ENCODE peak calls at places on chromosome 21, in four cellular contexts. One of them, this sample, is unnamed.

GRCh38 chr21:35933466-35933865 is 126.9 kb downstream of the SETD4 start:
- DNase-seq in stimulated activated CD8-positive, alpha-beta memory T cell treated with anti-CD3 and anti-CD28 coated beads, Interleukin-4, amount 100 ng/mL, for 4 hours: no peak
- DNase-seq in T1000: peak
- DNase-seq in HCEC 1CT: peak
- DNase-seq in this sample: peak

GRCh38 chr21:42340187-42340586 is 10.6 kb downstream of the TFF2 start:
- DNase-seq in stimulated activated CD8-positive, alpha-beta memory T cell treated with anti-CD3 and anti-CD28 coated beads, Interleukin-4, amount 100 ng/mL, for 4 hours: no peak
- DNase-seq in T1000: no peak
- DNase-seq in HCEC 1CT: no peak
- DNase-seq in this sample: peak

GRCh38 chr21:29189358-29189757 is 58.9 kb downstream of the MAP3K7CL start:
- DNase-seq in stimulated activated CD8-positive, alpha-beta memory T cell treated with anti-CD3 and anti-CD28 coated beads, Interleukin-4, amount 100 ng/mL, for 4 hours: no peak
- DNase-seq in T1000: no peak
- DNase-seq in HCEC 1CT: peak
- DNase-seq in this sample: no peak

GRCh38 chr21:36665806-36666205 is 33.1 kb upstream of the SIM2 start:
- DNase-seq in stimulated activated CD8-positive, alpha-beta memory T cell treated with anti-CD3 and anti-CD28 coated beads, Interleukin-4, amount 100 ng/mL, for 4 hours: no peak
- DNase-seq in T1000: no peak
- DNase-seq in HCEC 1CT: no peak
- DNase-seq in this sample: no peak

GRCh38 chr21:36861924-36862323 is 104.5 kb downstream of the HLCS start:
- DNase-seq in stimulated activated CD8-positive, alpha-beta memory T cell treated with anti-CD3 and anti-CD28 coated beads, Interleukin-4, amount 100 ng/mL, for 4 hours: no peak
- DNase-seq in T1000: no peak
- DNase-seq in HCEC 1CT: no peak
- DNase-seq in this sample: no peak

GRCh38 chr21:45102391-45102932 is 28.1 kb downstream of the ADARB1 start:
- DNase-seq in stimulated activated CD8-positive, alpha-beta memory T cell treated with anti-CD3 and anti-CD28 coated beads, Interleukin-4, amount 100 ng/mL, for 4 hours: no peak
- DNase-seq in T1000: no peak
- DNase-seq in HCEC 1CT: peak
- DNase-seq in this sample: peak

GRCh38 chr21:35854281-35854680 is 206.0 kb downstream of the SETD4 start:
- DNase-seq in stimulated activated CD8-positive, alpha-beta memory T cell treated with anti-CD3 and anti-CD28 coated beads, Interleukin-4, amount 100 ng/mL, for 4 hours: no peak
- DNase-seq in T1000: no peak
- DNase-seq in HCEC 1CT: no peak
- DNase-seq in this sample: no peak

GRCh38 chr21:41786521-41786987 is 19.7 kb upstream of the RIPK4 start:
- DNase-seq in stimulated activated CD8-positive, alpha-beta memory T cell treated with anti-CD3 and anti-CD28 coated beads, Interleukin-4, amount 100 ng/mL, for 4 hours: no peak
- DNase-seq in T1000: peak
- DNase-seq in HCEC 1CT: no peak
- DNase-seq in this sample: peak

GRCh38 chr21:26153758-26154157 is 16.8 kb downstream of the APP start:
- DNase-seq in stimulated activated CD8-positive, alpha-beta memory T cell treated with anti-CD3 and anti-CD28 coated beads, Interleukin-4, amount 100 ng/mL, for 4 hours: no peak
- DNase-seq in T1000: no peak
- DNase-seq in HCEC 1CT: no peak
- DNase-seq in this sample: no peak

GRCh38 chr21:16082038-16082816 is 352.4 kb downstream of the USP25 start:
- DNase-seq in stimulated activated CD8-positive, alpha-beta memory T cell treated with anti-CD3 and anti-CD28 coated beads, Interleukin-4, amount 100 ng/mL, for 4 hours: no peak
- DNase-seq in T1000: no peak
- DNase-seq in HCEC 1CT: peak
- DNase-seq in this sample: no peak

GRCh38 chr21:44035244-44035643 is 23.1 kb downstream of the TRAPPC10 start:
- DNase-seq in stimulated activated CD8-positive, alpha-beta memory T cell treated with anti-CD3 and anti-CD28 coated beads, Interleukin-4, amount 100 ng/mL, for 4 hours: no peak
- DNase-seq in T1000: no peak
- DNase-seq in HCEC 1CT: no peak
- DNase-seq in this sample: no peak

GRCh38 chr21:43731476-43731875 is 12.5 kb downstream of the PDXK start:
- DNase-seq in stimulated activated CD8-positive, alpha-beta memory T cell treated with anti-CD3 and anti-CD28 coated beads, Interleukin-4, amount 100 ng/mL, for 4 hours: no peak
- DNase-seq in T1000: no peak
- DNase-seq in HCEC 1CT: no peak
- DNase-seq in this sample: no peak

GRCh38 chr21:34730756-34731445 is 62.1 kb downstream of the CLIC6 start:
- DNase-seq in stimulated activated CD8-positive, alpha-beta memory T cell treated with anti-CD3 and anti-CD28 coated beads, Interleukin-4, amount 100 ng/mL, for 4 hours: no peak
- DNase-seq in T1000: no peak
- DNase-seq in HCEC 1CT: no peak
- DNase-seq in this sample: no peak

GRCh38 chr21:22842875-22843274 is 1844.7 kb downstream of the NCAM2 start:
- DNase-seq in stimulated activated CD8-positive, alpha-beta memory T cell treated with anti-CD3 and anti-CD28 coated beads, Interleukin-4, amount 100 ng/mL, for 4 hours: no peak
- DNase-seq in T1000: no peak
- DNase-seq in HCEC 1CT: no peak
- DNase-seq in this sample: no peak

GRCh38 chr21:41483973-41484372 is 24.0 kb downstream of the TMPRSS2 start:
- DNase-seq in stimulated activated CD8-positive, alpha-beta memory T cell treated with anti-CD3 and anti-CD28 coated beads, Interleukin-4, amount 100 ng/mL, for 4 hours: no peak
- DNase-seq in T1000: no peak
- DNase-seq in HCEC 1CT: no peak
- DNase-seq in this sample: no peak

GRCh38 chr21:46096997-46097825 is 701 bp upstream of the COL6A2 start:
- DNase-seq in stimulated activated CD8-positive, alpha-beta memory T cell treated with anti-CD3 and anti-CD28 coated beads, Interleukin-4, amount 100 ng/mL, for 4 hours: no peak
- DNase-seq in T1000: no peak
- DNase-seq in HCEC 1CT: no peak
- DNase-seq in this sample: no peak

GRCh38 chr21:41611966-41612606 is 104.1 kb upstream of the TMPRSS2 start:
- DNase-seq in stimulated activated CD8-positive, alpha-beta memory T cell treated with anti-CD3 and anti-CD28 coated beads, Interleukin-4, amount 100 ng/mL, for 4 hours: no peak
- DNase-seq in T1000: no peak
- DNase-seq in HCEC 1CT: no peak
- DNase-seq in this sample: no peak

GRCh38 chr21:18411565-18411964 is 8.0 kb upstream of the TMPRSS15 start:
- DNase-seq in stimulated activated CD8-positive, alpha-beta memory T cell treated with anti-CD3 and anti-CD28 coated beads, Interleukin-4, amount 100 ng/mL, for 4 hours: no peak
- DNase-seq in T1000: no peak
- DNase-seq in HCEC 1CT: no peak
- DNase-seq in this sample: no peak

GRCh38 chr21:42013338-42013737 is 3.2 kb upstream of the ZBTB21 start:
- DNase-seq in stimulated activated CD8-positive, alpha-beta memory T cell treated with anti-CD3 and anti-CD28 coated beads, Interleukin-4, amount 100 ng/mL, for 4 hours: no peak
- DNase-seq in T1000: no peak
- DNase-seq in HCEC 1CT: no peak
- DNase-seq in this sample: no peak

GRCh38 chr21:36120304-36120902 is 14.5 kb upstream of the CBR3 start:
- DNase-seq in stimulated activated CD8-positive, alpha-beta memory T cell treated with anti-CD3 and anti-CD28 coated beads, Interleukin-4, amount 100 ng/mL, for 4 hours: no peak
- DNase-seq in T1000: no peak
- DNase-seq in HCEC 1CT: no peak
- DNase-seq in this sample: peak

GRCh38 chr21:25323356-25323949 is 283.8 kb downstream of the MRPL39 start:
- DNase-seq in stimulated activated CD8-positive, alpha-beta memory T cell treated with anti-CD3 and anti-CD28 coated beads, Interleukin-4, amount 100 ng/mL, for 4 hours: no peak
- DNase-seq in T1000: no peak
- DNase-seq in HCEC 1CT: no peak
- DNase-seq in this sample: no peak

GRCh38 chr21:33089439-33089838 is 19.5 kb downstream of the OLIG1 start:
- DNase-seq in stimulated activated CD8-positive, alpha-beta memory T cell treated with anti-CD3 and anti-CD28 coated beads, Interleukin-4, amount 100 ng/mL, for 4 hours: no peak
- DNase-seq in T1000: no peak
- DNase-seq in HCEC 1CT: no peak
- DNase-seq in this sample: no peak

GRCh38 chr21:38847556-38847955 is 41.8 kb downstream of the ETS2 start:
- DNase-seq in stimulated activated CD8-positive, alpha-beta memory T cell treated with anti-CD3 and anti-CD28 coated beads, Interleukin-4, amount 100 ng/mL, for 4 hours: no peak
- DNase-seq in T1000: no peak
- DNase-seq in HCEC 1CT: no peak
- DNase-seq in this sample: no peak

GRCh38 chr21:31111093-31111492 is 72.8 kb upstream of the KRTAP19-8 start:
- DNase-seq in stimulated activated CD8-positive, alpha-beta memory T cell treated with anti-CD3 and anti-CD28 coated beads, Interleukin-4, amount 100 ng/mL, for 4 hours: no peak
- DNase-seq in T1000: no peak
- DNase-seq in HCEC 1CT: no peak
- DNase-seq in this sample: no peak

GRCh38 chr21:39675595-39675994 is 62.9 kb downstream of the B3GALT5 start:
- DNase-seq in stimulated activated CD8-positive, alpha-beta memory T cell treated with anti-CD3 and anti-CD28 coated beads, Interleukin-4, amount 100 ng/mL, for 4 hours: no peak
- DNase-seq in T1000: no peak
- DNase-seq in HCEC 1CT: no peak
- DNase-seq in this sample: no peak

GRCh38 chr21:42539931-42540343 is 26.3 kb downstream of the SLC37A1 start:
- DNase-seq in stimulated activated CD8-positive, alpha-beta memory T cell treated with anti-CD3 and anti-CD28 coated beads, Interleukin-4, amount 100 ng/mL, for 4 hours: no peak
- DNase-seq in T1000: no peak
- DNase-seq in HCEC 1CT: no peak
- DNase-seq in this sample: no peak

GRCh38 chr21:42850866-42851391 is 28.4 kb downstream of the WDR4 start:
- DNase-seq in stimulated activated CD8-positive, alpha-beta memory T cell treated with anti-CD3 and anti-CD28 coated beads, Interleukin-4, amount 100 ng/mL, for 4 hours: no peak
- DNase-seq in T1000: no peak
- DNase-seq in HCEC 1CT: no peak
- DNase-seq in this sample: peak

GRCh38 chr21:16532841-16533240 is 803.1 kb downstream of the USP25 start:
- DNase-seq in stimulated activated CD8-positive, alpha-beta memory T cell treated with anti-CD3 and anti-CD28 coated beads, Interleukin-4, amount 100 ng/mL, for 4 hours: no peak
- DNase-seq in T1000: no peak
- DNase-seq in HCEC 1CT: peak
- DNase-seq in this sample: no peak

GRCh38 chr21:9780441-9780937 is 740.9 kb upstream of the TPTE start:
- DNase-seq in stimulated activated CD8-positive, alpha-beta memory T cell treated with anti-CD3 and anti-CD28 coated beads, Interleukin-4, amount 100 ng/mL, for 4 hours: no peak
- DNase-seq in T1000: no peak
- DNase-seq in HCEC 1CT: no peak
- DNase-seq in this sample: no peak

This sample was measured in SJSA1.